ENCODE peak calls at places on chromosomes 12 and 14, in eight cellular contexts. J is substantia nigra, N is lung, G is activated T-helper 1 cell treated with Interleukin-2 at 50 U/mL for 16 hours, X is AG08395, L is mesothelial cell of epicardium, W is T-cell, Q is WTC11. S is an unnamed sample.

GRCh38 chr14:32984531-32984930 is 45.9 kb downstream of the NPAS3 start:
- DNase-seq in J (no peak), N (no peak), G (no peak), X (no peak), L (no peak), W (no peak), Q (no peak), S (no peak)

GRCh38 chr14:105398044-105398725 is at the start of gene TEX22:
- DNase-seq in J (peak), N (peak), G (peak), X (peak), L (peak), W (peak), Q (peak), S (peak)

GRCh38 chr12:2535583-2536187 is 259.1 kb upstream of the FKBP4 start:
- DNase-seq in J (no peak), N (no peak), G (no peak), X (no peak), L (no peak), W (no peak), Q (no peak), S (no peak)

GRCh38 chr14:51487848-51488247 is 163.9 kb upstream of the FRMD6 start:
- DNase-seq in J (no peak), N (no peak), G (no peak), X (no peak), L (no peak), W (no peak), Q (no peak), S (no peak)

GRCh38 chr12:112577473-112578334 is 159.0 kb downstream of the PTPN11 start:
- DNase-seq in J (no peak), N (no peak), G (no peak), X (no peak), L (no peak), W (no peak), Q (peak), S (no peak)

GRCh38 chr12:84585996-84586395 is 326.6 kb downstream of the SLC6A15 start:
- DNase-seq in J (no peak), N (no peak), G (no peak), X (peak), L (no peak), W (no peak), Q (no peak), S (no peak)

GRCh38 chr12:75750950-75751349 is 239.5 kb upstream of the KRR1 start:
- DNase-seq in J (no peak), N (no peak), G (no peak), X (peak), L (no peak), W (no peak), Q (no peak), S (no peak)

GRCh38 chr14:102389261-102389660 is 26.5 kb downstream of the TECPR2 start:
- DNase-seq in J (no peak), N (no peak), G (no peak), X (no peak), L (no peak), W (no peak), Q (no peak), S (no peak)

GRCh38 chr12:96034631-96035282 is 630 bp downstream of the LTA4H start:
- DNase-seq in J (peak), N (peak), G (no peak), X (peak), L (peak), W (no peak), Q (no peak), S (no peak)

GRCh38 chr12:131832393-131833231 is 4.4 kb downstream of the MMP17 start:
- DNase-seq in J (no peak), N (no peak), G (no peak), X (peak), L (no peak), W (no peak), Q (no peak), S (no peak)

GRCh38 chr12:113991224-113992044 is 25.3 kb upstream of the RBM19 start:
- DNase-seq in J (no peak), N (no peak), G (no peak), X (no peak), L (no peak), W (no peak), Q (no peak), S (no peak)

GRCh38 chr14:104200591-104200990 is 62.2 kb downstream of the KIF26A start:
- DNase-seq in J (no peak), N (no peak), G (no peak), X (no peak), L (no peak), W (no peak), Q (no peak), S (no peak)

GRCh38 chr12:124150176-124150575 is 144.7 kb upstream of the RFLNA start:
- DNase-seq in J (no peak), N (no peak), G (no peak), X (no peak), L (no peak), W (no peak), Q (no peak), S (no peak)

GRCh38 chr12:93177208-93178153 is 200.2 kb upstream of the NUDT4 start:
- DNase-seq in J (no peak), N (no peak), G (no peak), X (no peak), L (no peak), W (no peak), Q (no peak), S (no peak)

GRCh38 chr12:53219956-53220856 is 11.8 kb downstream of the RARG start:
- DNase-seq in J (no peak), N (peak), G (peak), X (peak), L (peak), W (peak), Q (peak), S (peak)

GRCh38 chr14:92586001-92586947 is 72.7 kb downstream of the RIN3 start:
- DNase-seq in J (no peak), N (no peak), G (no peak), X (peak), L (no peak), W (peak), Q (no peak), S (no peak)

GRCh38 chr12:15289192-15289591 is 33.1 kb upstream of the PTPRO start:
- DNase-seq in J (no peak), N (no peak), G (no peak), X (no peak), L (no peak), W (no peak), Q (no peak), S (no peak)

GRCh38 chr12:99983721-99984258 is 946 bp downstream of the ANKS1B start:
- DNase-seq in J (no peak), N (no peak), G (no peak), X (no peak), L (peak), W (no peak), Q (no peak), S (no peak)

GRCh38 chr12:115149685-115150378 is 465.9 kb upstream of the TBX3 start:
- DNase-seq in J (no peak), N (no peak), G (no peak), X (peak), L (no peak), W (no peak), Q (no peak), S (no peak)

GRCh38 chr12:91890742-91891141 is 254.9 kb downstream of the BTG1 start:
- DNase-seq in J (no peak), N (no peak), G (no peak), X (no peak), L (no peak), W (no peak), Q (no peak), S (no peak)

GRCh38 chr14:92317511-92317910 is 5.5 kb upstream of the SLC24A4 start:
- DNase-seq in J (no peak), N (no peak), G (no peak), X (peak), L (no peak), W (no peak), Q (no peak), S (no peak)

GRCh38 chr14:86796221-86797074 is 1196.5 kb downstream of the GALC start:
- DNase-seq in J (no peak), N (no peak), G (no peak), X (peak), L (no peak), W (no peak), Q (no peak), S (no peak)